ENCODE peak calls at places on chromosome 5, in eight cellular contexts. Z, Q, M, I, H, E, C and G are unnamed samples.

GRCh38 chr5:22850981-22851380 is 2.2 kb downstream of the CDH12 start:
- DNase-seq in Z (no peak), Q (no peak), M (no peak), I (no peak), H (no peak), E (no peak), C (no peak), G (peak)

GRCh38 chr5:109324941-109325340 is 84.8 kb downstream of the PJA2 start:
- DNase-seq in Z (no peak), Q (no peak), M (no peak), I (peak), H (no peak), E (no peak), C (no peak), G (no peak)

GRCh38 chr5:142736247-142736632 is 33.9 kb upstream of the ARHGAP26 start:
- DNase-seq in Z (no peak), Q (no peak), M (no peak), I (no peak), H (no peak), E (no peak), C (no peak), G (no peak)

GRCh38 chr5:138461343-138462125 is 3.7 kb upstream of the EGR1 start:
- DNase-seq in Z (no peak), Q (peak), M (peak), I (peak), H (no peak), E (no peak), C (peak), G (peak)

GRCh38 chr5:78537821-78538220 is 110.8 kb downstream of the LHFPL2 start:
- DNase-seq in Z (peak), Q (peak), M (peak), I (peak), H (no peak), E (no peak), C (peak), G (peak)

GRCh38 chr5:59656351-59657254 is 236.9 kb downstream of the PDE4D start:
- DNase-seq in Z (no peak), Q (peak), M (no peak), I (peak), H (no peak), E (no peak), C (no peak), G (peak)

GRCh38 chr5:10695759-10696543 is 65.1 kb downstream of the DAP start:
- DNase-seq in Z (no peak), Q (no peak), M (no peak), I (no peak), H (no peak), E (no peak), C (peak), G (no peak)

GRCh38 chr5:77957931-77958476 is 181.9 kb upstream of the TBCA start:
- DNase-seq in Z (no peak), Q (no peak), M (no peak), I (no peak), H (no peak), E (no peak), C (no peak), G (no peak)

GRCh38 chr5:41503860-41504259 is 6.5 kb downstream of the PLCXD3 start:
- DNase-seq in Z (no peak), Q (no peak), M (no peak), I (no peak), H (no peak), E (no peak), C (no peak), G (no peak)

GRCh38 chr5:139140631-139141071 is 57.5 kb downstream of the SIL1 start:
- DNase-seq in Z (no peak), Q (no peak), M (no peak), I (peak), H (no peak), E (no peak), C (peak), G (peak)

GRCh38 chr5:155983954-155984353 is 343.0 kb upstream of the SGCD start:
- DNase-seq in Z (peak), Q (no peak), M (no peak), I (no peak), H (no peak), E (no peak), C (peak), G (no peak)

GRCh38 chr5:156421798-156422197 is 94.8 kb downstream of the SGCD start:
- DNase-seq in Z (no peak), Q (no peak), M (no peak), I (no peak), H (no peak), E (no peak), C (no peak), G (no peak)

GRCh38 chr5:58259685-58260152 is 200.2 kb downstream of the PLK2 start:
- DNase-seq in Z (peak), Q (peak), M (peak), I (peak), H (no peak), E (peak), C (peak), G (peak)

GRCh38 chr5:129001831-129002626 is 36.7 kb downstream of the SLC27A6 start:
- DNase-seq in Z (no peak), Q (no peak), M (no peak), I (no peak), H (no peak), E (no peak), C (no peak), G (no peak)

GRCh38 chr5:153782589-153783238 is 256.0 kb downstream of the FAM114A2 start:
- DNase-seq in Z (no peak), Q (no peak), M (no peak), I (peak), H (no peak), E (no peak), C (no peak), G (peak)

GRCh38 chr5:124664287-124664686 is 82.2 kb downstream of the ZNF608 start:
- DNase-seq in Z (no peak), Q (no peak), M (no peak), I (no peak), H (no peak), E (no peak), C (no peak), G (no peak)

GRCh38 chr5:140800816-140801493 is at the start of gene PCDHA3:
- DNase-seq in Z (peak), Q (no peak), M (peak), I (peak), H (no peak), E (no peak), C (peak), G (peak)

GRCh38 chr5:169121631-169122420 is 179.1 kb downstream of the SLIT3 start:
- DNase-seq in Z (no peak), Q (peak), M (no peak), I (peak), H (no peak), E (no peak), C (peak), G (no peak)

GRCh38 chr5:59169101-59169767 is 586.4 kb downstream of the RAB3C start:
- DNase-seq in Z (no peak), Q (no peak), M (no peak), I (no peak), H (no peak), E (no peak), C (no peak), G (no peak)

GRCh38 chr5:107483196-107483595 is 187.5 kb downstream of the EFNA5 start:
- DNase-seq in Z (no peak), Q (no peak), M (no peak), I (no peak), H (no peak), E (no peak), C (no peak), G (no peak)

GRCh38 chr5:95843733-95844223 is 21.3 kb upstream of the GLRX start:
- DNase-seq in Z (no peak), Q (no peak), M (no peak), I (peak), H (no peak), E (no peak), C (peak), G (peak)

DNA sequence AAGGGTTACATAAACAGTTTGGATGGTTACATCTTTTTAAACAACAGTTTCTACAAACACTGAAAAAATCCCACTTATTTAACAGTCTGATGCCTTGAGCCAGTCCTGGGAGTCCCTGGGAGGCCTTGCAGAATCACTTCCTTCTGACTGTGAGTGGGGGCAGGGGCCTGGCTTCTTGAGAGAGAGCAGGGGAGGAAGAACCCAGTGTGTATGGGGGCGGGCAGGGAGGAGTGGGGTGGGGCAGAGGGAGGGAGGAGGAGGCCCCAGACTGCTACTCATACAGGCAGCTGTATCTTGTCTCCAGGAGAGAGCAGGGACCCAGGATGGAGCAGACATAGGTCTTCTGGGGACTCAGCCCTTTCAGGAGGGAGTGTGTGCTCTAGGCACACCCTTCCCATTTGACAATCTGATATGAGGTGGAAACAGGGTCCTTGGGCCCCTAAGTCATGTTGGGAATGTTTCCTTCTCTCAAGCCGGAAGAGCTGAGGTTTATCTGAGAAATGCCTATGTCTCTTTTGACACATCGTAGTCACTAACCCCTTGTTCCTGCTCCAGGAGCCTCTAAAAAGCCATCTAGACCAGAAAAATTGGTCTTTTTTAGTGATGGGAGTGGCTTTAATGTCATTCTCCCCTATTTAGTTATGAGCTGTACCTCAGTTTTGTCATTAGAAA is 52.8 kb downstream of the IRF1 start:
- DNase-seq in Z (no peak), Q (no peak), M (no peak), I (peak), H (no peak), E (no peak), C (peak), G (peak)
- H3K4me3 ChIP-seq in Z (no peak), Q (no peak), M (no peak), I (no peak), H (no peak), E (no peak), C (no peak), G (no peak)

GRCh38 chr5:132221781-132222648 is 5.6 kb downstream of the P4HA2 start:
- DNase-seq in Z (no peak), Q (no peak), M (no peak), I (peak), H (no peak), E (no peak), C (peak), G (peak)
- TF ChIP-seq CTCF in Z (no peak), Q (no peak), M (no peak), I (peak), H (no peak), E (no peak), C (peak), G (peak)

GRCh38 chr5:177493795-177494355 is 3.5 kb downstream of the PDLIM7 start:
- DNase-seq in Z (no peak), Q (no peak), M (no peak), I (no peak), H (no peak), E (no peak), C (no peak), G (no peak)
- H3K4me3 ChIP-seq in Z (peak), Q (peak), M (no peak), I (peak), H (no peak), E (peak), C (peak), G (peak)

GRCh38 chr5:30499402-30499801 is 694.1 kb upstream of the CDH6 start:
- DNase-seq in Z (no peak), Q (no peak), M (no peak), I (no peak), H (no peak), E (no peak), C (no peak), G (no peak)

GRCh38 chr5:30502277-30502676 is 691.2 kb upstream of the CDH6 start:
- DNase-seq in Z (no peak), Q (peak), M (peak), I (peak), H (no peak), E (no peak), C (no peak), G (peak)

GRCh38 chr5:30501065-30501464 is 692.4 kb upstream of the CDH6 start:
- DNase-seq in Z (no peak), Q (no peak), M (no peak), I (no peak), H (no peak), E (no peak), C (no peak), G (no peak)

GRCh38 chr5:30498972-30499371 is 694.5 kb upstream of the CDH6 start:
- DNase-seq in Z (no peak), Q (no peak), M (no peak), I (no peak), H (no peak), E (no peak), C (no peak), G (no peak)

GRCh38 chr5:30500513-30500912 is 693.0 kb upstream of the CDH6 start:
- DNase-seq in Z (no peak), Q (no peak), M (no peak), I (no peak), H (no peak), E (no peak), C (no peak), G (no peak)
- TF ChIP-seq CTCF in Z (no peak), Q (no peak), M (no peak), I (no peak), H (no peak), E (no peak), C (no peak), G (no peak)

GRCh38 chr5:174504266-174504726 is 220.1 kb upstream of the MSX2 start:
- DNase-seq in Z (no peak), Q (peak), M (no peak), I (peak), H (no peak), E (no peak), C (no peak), G (no peak)
- H3K4me3 ChIP-seq in Z (no peak), Q (peak), M (no peak), I (peak), H (no peak), E (peak), C (no peak), G (no peak)

GRCh38 chr5:14149672-14150053 is 6.5 kb downstream of the TRIO start:
- DNase-seq in Z (no peak), Q (no peak), M (no peak), I (no peak), H (no peak), E (no peak), C (no peak), G (no peak)
- TF ChIP-seq CTCF in Z (no peak), Q (no peak), M (no peak), I (no peak), H (no peak), E (no peak), C (no peak), G (no peak)

DNA sequence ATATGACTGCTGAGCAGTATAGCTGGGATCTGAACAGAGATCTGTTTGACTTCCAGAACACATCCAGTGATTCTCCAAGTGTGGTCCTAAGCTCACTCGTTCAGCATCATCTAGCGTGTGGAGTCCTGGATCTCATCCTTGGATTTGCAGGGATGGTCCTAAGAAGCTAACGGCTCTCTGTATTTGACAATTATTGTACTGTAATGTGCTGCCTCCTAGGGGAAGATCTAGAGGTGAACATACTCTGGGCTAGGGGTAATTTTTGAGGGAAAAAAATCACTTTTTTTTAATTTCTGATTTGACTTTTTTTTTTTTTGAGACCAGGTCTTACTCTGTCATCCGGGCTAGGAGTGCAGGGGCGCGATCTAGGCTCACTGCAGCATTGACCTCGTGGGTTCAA is 1.5 kb downstream of the SLC26A2 start:
- DNase-seq in Z (peak), Q (peak), M (peak), I (peak), H (no peak), E (no peak), C (peak), G (peak)
- H3K4me3 ChIP-seq in Z (peak), Q (no peak), M (no peak), I (peak), H (no peak), E (no peak), C (no peak), G (no peak)